ENCODE peak calls at places on chromosomes 2 and 18, in four cellular contexts. E is mesenchymal stem cell, L is H1, F is neuronal stem cell. Q is an unnamed sample.

GRCh38 chr18:54947115-54947514 is 12.1 kb downstream of the CCDC68 start:
- DNase-seq in E (no peak), F (no peak), L (no peak), Q (no peak)

GRCh38 chr2:160417745-160418397 is 75.7 kb downstream of the RBMS1 start:
- DNase-seq in F (no peak), E (peak; percentile 96), L (no peak), Q (peak; percentile 95)

GRCh38 chr2:158970522-158970855 is 2.0 kb downstream of the TANC1 start:
- DNase-seq in E (no peak), F (no peak), L (no peak), Q (no peak)

GRCh38 chr2:193837368-193837767 is 1642.6 kb upstream of the TMEFF2 start:
- DNase-seq in L (no peak), F (no peak), E (no peak), Q (no peak)

GRCh38 chr2:131029812-131030211 is 63.4 kb downstream of the FAM168B start:
- DNase-seq in E (no peak), F (no peak), L (no peak), Q (no peak)

GRCh38 chr2:23385351-23385747 is 370 bp downstream of the KLHL29 start:
- DNase-seq in E (peak; percentile 64), F (no peak), L (no peak), Q (peak; percentile 36)

GRCh38 chr2:75326645-75327044 is 127.3 kb upstream of the TACR1 start:
- DNase-seq in F (no peak), L (no peak), E (no peak), Q (no peak)

GRCh38 chr2:159941729-159942128 is 120.7 kb downstream of the PLA2R1 start:
- DNase-seq in F (no peak), E (no peak), L (no peak), Q (no peak)

GRCh38 chr2:124018894-124019293 is 6.2 kb upstream of the CNTNAP5 start:
- DNase-seq in F (no peak), L (no peak), E (no peak), Q (no peak)

GRCh38 chr2:197078535-197078934 is 152.0 kb upstream of the PGAP1 start:
- DNase-seq in L (no peak), F (no peak), E (no peak), Q (no peak)

GRCh38 chr2:113126845-113127645 is at the start of gene IL1RN:
- DNase-seq in F (no peak), E (no peak), L (no peak), Q (no peak)

GRCh38 chr2:100380681-100381080 is 36.8 kb downstream of the CHST10 start:
- DNase-seq in L (no peak), E (no peak), F (no peak), Q (no peak)

GRCh38 chr2:237270556-237270955 is 143.4 kb downstream of the COL6A3 start:
- DNase-seq in E (no peak), F (no peak), L (no peak), Q (peak; percentile 28)

GRCh38 chr2:2898744-2899143 is 478.9 kb downstream of the EIPR1 start:
- DNase-seq in L (no peak), E (no peak), F (no peak), Q (no peak)

DNA sequence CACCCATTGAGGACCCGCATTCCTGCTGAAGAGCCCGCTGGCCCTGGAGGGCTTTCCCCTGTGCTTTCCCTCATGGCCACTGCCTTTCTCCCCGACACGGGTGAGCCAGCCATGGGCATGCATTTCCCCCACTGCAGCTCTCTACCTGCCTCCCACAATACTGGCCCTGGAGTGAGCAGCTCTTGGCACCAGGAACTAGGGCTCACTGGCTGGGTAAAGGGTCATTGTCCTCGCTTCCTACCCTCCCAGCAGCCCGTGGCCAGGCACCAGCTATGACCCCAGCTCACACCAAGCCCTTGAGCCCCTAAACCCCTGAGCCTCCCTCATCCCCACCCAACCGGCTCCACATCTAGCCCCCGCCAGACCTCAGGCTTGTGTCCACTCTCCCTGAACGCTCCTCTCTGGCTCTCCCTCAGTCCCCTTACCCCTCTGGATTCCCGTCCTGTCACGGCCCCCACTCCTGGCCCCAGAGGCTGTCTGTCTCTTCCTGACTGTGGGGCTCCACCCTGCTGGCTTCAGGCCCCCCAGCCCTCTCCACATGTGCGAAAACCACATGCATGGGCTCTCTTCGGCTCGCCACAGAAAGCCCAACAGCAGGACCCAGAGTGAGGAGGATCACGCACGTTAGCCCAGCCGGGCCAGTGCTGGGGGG is 199.8 kb downstream of the ZFP36L2 start:
- DNase-seq in E (no peak), F (no peak), L (no peak), Q (no peak)
- H3K14ac ChIP-seq in E (no peak overlapping the region), F (no peak overlapping the region), L (no peak overlapping the region), Q (peak overlapping the region; percentile 37)

GRCh38 chr2:43363086-43363485 is 136.7 kb upstream of the ZFP36L2 start:
- DNase-seq in F (no peak), E (no peak), L (no peak), Q (no peak)
- H2BK5ac ChIP-seq in F (no peak overlapping the region), E (no peak overlapping the region), L (no peak overlapping the region), Q (no peak overlapping the region)

DNA sequence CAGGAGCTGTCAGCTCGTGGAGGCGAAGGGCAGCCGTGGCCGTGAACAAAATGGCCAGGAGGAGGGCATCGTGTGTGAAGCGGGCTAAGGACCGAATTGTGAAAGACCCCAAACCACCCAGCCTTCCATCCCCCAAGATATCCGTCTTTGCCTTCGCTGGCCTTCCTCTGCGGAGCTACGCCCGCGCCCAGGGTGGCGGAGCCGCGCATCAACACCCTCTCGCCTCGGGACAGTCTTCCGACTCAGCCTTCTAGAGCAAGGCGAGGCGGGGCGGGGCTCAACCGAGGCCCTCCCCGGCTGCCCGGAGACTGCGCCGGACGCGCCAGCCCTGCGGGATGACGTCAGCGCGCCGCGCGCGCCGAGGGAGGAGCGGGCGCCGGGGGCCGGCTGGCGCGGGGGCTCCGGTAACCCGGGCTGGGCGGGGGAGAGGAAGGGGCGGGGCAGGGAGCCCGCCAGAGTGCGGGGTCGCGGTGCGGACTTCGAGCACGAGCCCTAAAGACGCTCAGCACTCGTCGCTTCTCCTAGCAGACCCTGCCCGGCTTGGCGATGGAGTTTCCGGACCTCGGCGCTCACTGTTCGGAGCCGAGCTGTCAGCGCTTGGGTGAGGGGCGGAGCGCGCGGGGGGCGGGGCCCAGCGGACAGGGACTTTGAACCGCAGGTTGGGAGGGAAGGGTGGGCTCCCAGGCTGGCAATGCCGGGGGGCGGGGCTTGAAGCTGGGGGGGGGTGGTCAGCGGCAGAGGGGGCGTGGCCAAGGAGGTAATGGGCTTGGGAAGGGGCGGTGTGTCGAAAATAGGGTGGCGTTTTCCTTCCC is at the start of gene ZFAND2B:
- DNase-seq in F (peak; percentile 95), E (peak; percentile 92), L (peak; percentile 78), Q (peak; percentile 88)
- H3K14ac ChIP-seq in F (no peak within 1 kb of the TSS), E (no peak within 1 kb of the TSS), L (no peak within 1 kb of the TSS), Q (peak within 1 kb of the TSS; percentile 96)

DNA sequence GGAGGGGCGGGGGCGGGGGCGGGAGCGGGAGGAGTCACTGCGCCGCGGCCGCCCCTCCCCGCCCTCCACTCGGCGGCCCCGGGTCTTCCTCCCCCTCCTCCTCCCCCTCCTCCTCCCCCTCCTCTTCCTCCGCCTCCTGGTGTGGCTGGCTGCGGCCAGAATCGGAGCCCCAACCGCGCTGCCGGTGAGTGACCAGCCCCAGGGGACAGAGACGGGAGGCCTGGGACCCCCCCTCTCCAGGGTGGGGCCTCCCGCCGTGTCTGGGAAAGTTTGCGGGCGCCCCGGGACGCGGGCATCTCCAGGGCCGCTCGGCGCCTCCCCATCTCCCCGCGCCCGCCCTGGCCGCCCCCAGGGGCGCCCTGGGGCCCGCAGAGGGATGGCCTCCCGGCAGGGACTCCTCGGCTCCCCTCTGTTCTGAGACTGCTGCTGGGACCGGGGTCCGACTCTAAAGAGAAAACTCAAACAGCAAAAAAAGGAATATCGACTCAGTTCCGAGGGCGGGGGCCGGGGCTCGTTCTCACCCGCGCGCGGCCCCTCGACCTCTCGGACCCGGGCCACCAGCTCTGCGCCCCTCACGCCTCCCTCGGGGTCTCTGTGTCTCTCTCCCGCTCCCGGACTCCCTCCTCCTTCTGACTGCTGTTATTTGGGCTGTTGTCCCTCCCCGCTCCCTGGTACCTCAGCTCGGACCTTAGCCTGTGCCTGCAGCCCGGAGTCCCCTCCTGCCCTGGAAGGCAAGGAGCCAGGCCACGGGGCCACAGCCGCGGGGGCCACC is at the start of gene STON1:
- DNase-seq in F (peak; percentile 45), E (peak; percentile 63), L (no peak), Q (peak; percentile 25)
- H2BK5ac ChIP-seq in F (peak within 1 kb of the TSS; percentile 80), E (no peak within 1 kb of the TSS), L (no peak within 1 kb of the TSS), Q (peak within 1 kb of the TSS; percentile 51)

GRCh38 chr2:184031402-184032147 is 566.8 kb upstream of the ZNF804A start:
- DNase-seq in F (peak; percentile 51), L (no peak), E (no peak), Q (no peak)
- H3K14ac ChIP-seq in F (no peak overlapping the region), L (no peak overlapping the region), E (no peak overlapping the region), Q (no peak overlapping the region)

DNA sequence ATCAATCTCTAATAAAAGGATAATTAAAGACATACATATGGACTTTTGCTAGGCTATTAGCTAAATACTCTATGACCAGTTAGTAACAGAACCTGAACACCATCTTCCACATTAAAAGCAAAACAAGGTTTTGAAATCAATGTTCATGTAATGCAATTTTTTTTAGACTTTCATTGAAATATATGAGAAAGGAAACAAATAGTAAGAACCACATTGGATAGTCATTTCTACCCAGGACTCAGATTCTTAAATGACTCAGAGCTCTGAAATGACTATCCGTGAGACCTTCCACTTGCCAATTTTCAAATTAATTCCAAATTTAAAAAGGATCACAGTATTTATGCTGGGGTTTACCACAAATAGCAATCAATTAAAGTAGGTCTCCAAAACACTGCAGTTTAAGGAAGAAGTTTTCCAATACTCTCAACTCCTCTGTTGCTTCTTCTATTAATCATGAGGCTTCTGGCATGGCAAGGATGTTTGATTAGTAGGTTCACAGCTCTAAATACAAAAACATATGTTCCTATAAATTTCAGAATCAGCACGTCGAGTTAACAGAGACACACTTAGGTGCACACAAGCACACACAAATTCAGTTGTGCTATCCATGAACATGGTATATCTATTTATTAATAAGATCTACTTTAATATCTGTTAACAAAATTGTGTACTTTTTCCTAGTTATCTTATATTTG is 841.0 kb downstream of the RNF144A start:
- DNase-seq in F (no peak), E (no peak), L (no peak), Q (no peak)
- H2BK5ac ChIP-seq in F (no peak overlapping the region), E (no peak overlapping the region), L (no peak overlapping the region), Q (no peak overlapping the region)

GRCh38 chr2:10475811-10476660 is 27.9 kb upstream of the ODC1 start:
- DNase-seq in L (no peak), F (no peak), E (no peak), Q (no peak)

GRCh38 chr2:10471956-10472355 is 23.8 kb upstream of the ODC1 start:
- DNase-seq in E (no peak), L (no peak), F (no peak), Q (no peak)

GRCh38 chr2:10471046-10471571 is 23.0 kb upstream of the ODC1 start:
- DNase-seq in L (no peak), F (no peak), E (no peak), Q (no peak)

GRCh38 chr2:10475221-10475722 is 27.1 kb upstream of the ODC1 start:
- DNase-seq in L (no peak), F (no peak), E (no peak), Q (no peak)

GRCh38 chr2:10473121-10473756 is 25.1 kb upstream of the ODC1 start:
- DNase-seq in E (no peak), F (no peak), L (no peak), Q (no peak)
- H3K14ac ChIP-seq in E (no peak overlapping the region), F (no peak overlapping the region), L (no peak overlapping the region), Q (no peak overlapping the region)

GRCh38 chr2:20726913-20727312 is 60.0 kb downstream of the GDF7 start:
- DNase-seq in L (no peak), F (no peak), E (no peak), Q (no peak)
- H2BK5ac ChIP-seq in L (no peak overlapping the region), F (no peak overlapping the region), E (no peak overlapping the region), Q (no peak overlapping the region)

DNA sequence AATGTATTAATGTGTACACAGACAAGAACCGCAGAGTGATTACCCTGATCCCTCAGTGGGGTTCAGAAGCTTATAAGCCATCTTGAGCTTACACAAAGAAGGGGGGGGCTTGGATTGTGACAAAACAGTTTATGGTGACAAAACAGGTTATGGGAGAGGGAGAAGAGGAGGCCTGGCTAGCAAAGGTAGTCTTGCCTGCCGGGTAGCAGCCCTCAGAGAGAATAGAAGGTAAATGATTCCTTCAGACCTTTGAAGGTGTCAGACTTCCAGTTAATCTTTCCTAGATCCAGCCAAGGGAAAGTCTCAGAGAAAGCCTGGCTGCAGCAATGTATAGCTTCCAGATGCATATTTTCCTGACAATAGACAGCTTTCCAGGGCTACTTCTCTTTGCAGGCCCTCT is 44.6 kb upstream of the RAPH1 start:
- DNase-seq in L (no peak), F (no peak), E (no peak), Q (no peak)
- H3K14ac ChIP-seq in L (no peak overlapping the region), F (no peak overlapping the region), E (no peak overlapping the region), Q (no peak overlapping the region)